ENCODE peak calls at places on chromosomes 7 and 10, in eight cellular contexts. One of them, this sample, is unnamed.

GRCh38 chr7:105703207-105703930 is 122.1 kb upstream of the EFCAB10 start:
- DNase-seq in adrenal gland: no peak
- DNase-seq in GM03348: no peak
- DNase-seq in GM04503: no peak
- DNase-seq in esophagus muscularis mucosa: no peak
- DNase-seq in stimulated activated CD8-positive, alpha-beta memory T cell treated with anti-CD3 and anti-CD28 coated beads, Interleukin-7, amount 100 ng/mL, for 1 hour: no peak
- DNase-seq in germinal center: no peak
- DNase-seq in stimulated activated CD4-positive, alpha-beta T cell treated with anti-CD3 and anti-CD28 coated beads, Interleukin-4, amount 100 ng/mL, for 1 hour: no peak
- DNase-seq in this sample: no peak

GRCh38 chr7:135247746-135248471 is 14.3 kb downstream of the STRA8 start:
- DNase-seq in esophagus muscularis mucosa: no peak
- DNase-seq in GM04503: no peak
- DNase-seq in stimulated activated CD8-positive, alpha-beta memory T cell treated with anti-CD3 and anti-CD28 coated beads, Interleukin-7, amount 100 ng/mL, for 1 hour: no peak
- DNase-seq in adrenal gland: no peak
- DNase-seq in stimulated activated CD4-positive, alpha-beta T cell treated with anti-CD3 and anti-CD28 coated beads, Interleukin-4, amount 100 ng/mL, for 1 hour: no peak
- DNase-seq in GM03348: no peak
- DNase-seq in germinal center: no peak
- DNase-seq in this sample: no peak

GRCh38 chr7:50068850-50069551 is 24.0 kb downstream of the ZPBP start:
- DNase-seq in esophagus muscularis mucosa: no peak
- DNase-seq in GM04503: no peak
- DNase-seq in germinal center: no peak
- DNase-seq in adrenal gland: peak
- DNase-seq in stimulated activated CD4-positive, alpha-beta T cell treated with anti-CD3 and anti-CD28 coated beads, Interleukin-4, amount 100 ng/mL, for 1 hour: no peak
- DNase-seq in GM03348: peak
- DNase-seq in stimulated activated CD8-positive, alpha-beta memory T cell treated with anti-CD3 and anti-CD28 coated beads, Interleukin-7, amount 100 ng/mL, for 1 hour: no peak
- DNase-seq in this sample: peak

GRCh38 chr7:95427123-95427522 is 7.7 kb downstream of the PON2 start:
- DNase-seq in germinal center: no peak
- DNase-seq in stimulated activated CD4-positive, alpha-beta T cell treated with anti-CD3 and anti-CD28 coated beads, Interleukin-4, amount 100 ng/mL, for 1 hour: no peak
- DNase-seq in stimulated activated CD8-positive, alpha-beta memory T cell treated with anti-CD3 and anti-CD28 coated beads, Interleukin-7, amount 100 ng/mL, for 1 hour: no peak
- DNase-seq in GM03348: no peak
- DNase-seq in adrenal gland: no peak
- DNase-seq in esophagus muscularis mucosa: no peak
- DNase-seq in GM04503: no peak
- DNase-seq in this sample: no peak

GRCh38 chr7:136009488-136010079 is 32.4 kb upstream of the MTPN start:
- DNase-seq in germinal center: peak
- DNase-seq in GM04503: no peak
- DNase-seq in GM03348: peak
- DNase-seq in stimulated activated CD8-positive, alpha-beta memory T cell treated with anti-CD3 and anti-CD28 coated beads, Interleukin-7, amount 100 ng/mL, for 1 hour: no peak
- DNase-seq in stimulated activated CD4-positive, alpha-beta T cell treated with anti-CD3 and anti-CD28 coated beads, Interleukin-4, amount 100 ng/mL, for 1 hour: no peak
- DNase-seq in adrenal gland: no peak
- DNase-seq in esophagus muscularis mucosa: no peak
- DNase-seq in this sample: no peak

GRCh38 chr7:142632291-142633134 is 116.8 kb upstream of the PRSS1 start:
- DNase-seq in GM04503: peak
- DNase-seq in esophagus muscularis mucosa: no peak
- DNase-seq in adrenal gland: peak
- DNase-seq in stimulated activated CD4-positive, alpha-beta T cell treated with anti-CD3 and anti-CD28 coated beads, Interleukin-4, amount 100 ng/mL, for 1 hour: peak
- DNase-seq in stimulated activated CD8-positive, alpha-beta memory T cell treated with anti-CD3 and anti-CD28 coated beads, Interleukin-7, amount 100 ng/mL, for 1 hour: peak
- DNase-seq in germinal center: peak
- DNase-seq in GM03348: peak
- DNase-seq in this sample: peak

GRCh38 chr10:100362570-100363496 is 15.8 kb downstream of the SCD start:
- DNase-seq in GM04503: no peak
- DNase-seq in esophagus muscularis mucosa: no peak
- DNase-seq in germinal center: no peak
- DNase-seq in stimulated activated CD8-positive, alpha-beta memory T cell treated with anti-CD3 and anti-CD28 coated beads, Interleukin-7, amount 100 ng/mL, for 1 hour: no peak
- DNase-seq in GM03348: no peak
- DNase-seq in stimulated activated CD4-positive, alpha-beta T cell treated with anti-CD3 and anti-CD28 coated beads, Interleukin-4, amount 100 ng/mL, for 1 hour: no peak
- DNase-seq in adrenal gland: peak
- DNase-seq in this sample: no peak

GRCh38 chr10:6924166-6924565 is 344.1 kb upstream of the PRKCQ start:
- DNase-seq in GM03348: peak
- DNase-seq in stimulated activated CD8-positive, alpha-beta memory T cell treated with anti-CD3 and anti-CD28 coated beads, Interleukin-7, amount 100 ng/mL, for 1 hour: no peak
- DNase-seq in germinal center: no peak
- DNase-seq in adrenal gland: peak
- DNase-seq in stimulated activated CD4-positive, alpha-beta T cell treated with anti-CD3 and anti-CD28 coated beads, Interleukin-4, amount 100 ng/mL, for 1 hour: no peak
- DNase-seq in GM04503: peak
- DNase-seq in esophagus muscularis mucosa: no peak
- DNase-seq in this sample: no peak

GRCh38 chr7:148262721-148263229 is 327.8 kb upstream of the C7orf33 start:
- DNase-seq in stimulated activated CD4-positive, alpha-beta T cell treated with anti-CD3 and anti-CD28 coated beads, Interleukin-4, amount 100 ng/mL, for 1 hour: peak
- DNase-seq in esophagus muscularis mucosa: peak
- DNase-seq in GM04503: no peak
- DNase-seq in GM03348: peak
- DNase-seq in germinal center: peak
- DNase-seq in adrenal gland: peak
- DNase-seq in stimulated activated CD8-positive, alpha-beta memory T cell treated with anti-CD3 and anti-CD28 coated beads, Interleukin-7, amount 100 ng/mL, for 1 hour: peak
- DNase-seq in this sample: peak

GRCh38 chr10:9681655-9682054 is 1336.0 kb upstream of the CELF2 start:
- DNase-seq in esophagus muscularis mucosa: no peak
- DNase-seq in stimulated activated CD8-positive, alpha-beta memory T cell treated with anti-CD3 and anti-CD28 coated beads, Interleukin-7, amount 100 ng/mL, for 1 hour: no peak
- DNase-seq in GM03348: no peak
- DNase-seq in adrenal gland: no peak
- DNase-seq in GM04503: no peak
- DNase-seq in germinal center: no peak
- DNase-seq in stimulated activated CD4-positive, alpha-beta T cell treated with anti-CD3 and anti-CD28 coated beads, Interleukin-4, amount 100 ng/mL, for 1 hour: no peak
- DNase-seq in this sample: no peak

This sample was measured in thyroid gland.